ENCODE peak calls at places on chromosomes 12 and 14, in eight cellular contexts. One of them, this sample, is unnamed. For H3K4me1, the result is how much of the 10 kb centered on the place peaks cover.

GRCh38 chr12:110042260-110042659 is 6.1 kb downstream of the C12orf76 start:
- DNase-seq in GM23338: no peak
- DNase-seq in right atrium auricular region: no peak
- DNase-seq in CD4-positive, CD25-positive, alpha-beta regulatory T cell: no peak
- DNase-seq in Panc1: no peak
- DNase-seq in fibroblast of lung: no peak
- DNase-seq in right cardiac atrium: no peak
- DNase-seq in endodermal cell: no peak
- DNase-seq in this sample: no peak

GRCh38 chr14:54653764-54654469 is 87.0 kb downstream of the SAMD4A start:
- DNase-seq in Panc1: no peak
- DNase-seq in fibroblast of lung: peak
- DNase-seq in right atrium auricular region: peak
- DNase-seq in CD4-positive, CD25-positive, alpha-beta regulatory T cell: no peak
- DNase-seq in right cardiac atrium: peak
- DNase-seq in endodermal cell: no peak
- DNase-seq in GM23338: no peak
- DNase-seq in this sample: no peak

GRCh38 chr12:3677609-3678008 is 75.3 kb downstream of the CRACR2A start:
- DNase-seq in fibroblast of lung: no peak
- DNase-seq in right cardiac atrium: no peak
- DNase-seq in CD4-positive, CD25-positive, alpha-beta regulatory T cell: no peak
- DNase-seq in endodermal cell: peak
- DNase-seq in right atrium auricular region: no peak
- DNase-seq in GM23338: no peak
- DNase-seq in Panc1: no peak
- DNase-seq in this sample: no peak

GRCh38 chr12:106080786-106081185 is 58.0 kb downstream of the NUAK1 start:
- DNase-seq in endodermal cell: no peak
- DNase-seq in fibroblast of lung: no peak
- DNase-seq in right atrium auricular region: no peak
- DNase-seq in GM23338: no peak
- DNase-seq in right cardiac atrium: no peak
- DNase-seq in Panc1: no peak
- DNase-seq in CD4-positive, CD25-positive, alpha-beta regulatory T cell: no peak
- DNase-seq in this sample: no peak

GRCh38 chr12:85036241-85036707 is at the start of the genes LRRIQ1 and TSPAN19:
- DNase-seq in fibroblast of lung: peak
- DNase-seq in right atrium auricular region: peak
- DNase-seq in GM23338: peak
- DNase-seq in Panc1: peak
- DNase-seq in endodermal cell: peak
- DNase-seq in right cardiac atrium: peak
- DNase-seq in CD4-positive, CD25-positive, alpha-beta regulatory T cell: no peak
- DNase-seq in this sample: no peak

GRCh38 chr14:92688434-92689375 is 59.7 kb downstream of the LGMN start:
- DNase-seq in right cardiac atrium: peak
- DNase-seq in right atrium auricular region: no peak
- DNase-seq in endodermal cell: no peak
- DNase-seq in CD4-positive, CD25-positive, alpha-beta regulatory T cell: no peak
- DNase-seq in Panc1: no peak
- DNase-seq in GM23338: peak
- DNase-seq in fibroblast of lung: no peak
- DNase-seq in this sample: no peak

GRCh38 chr12:59626382-59626781 is 30.6 kb downstream of the SLC16A7 start:
- DNase-seq in GM23338: no peak
- DNase-seq in right cardiac atrium: no peak
- DNase-seq in endodermal cell: no peak
- DNase-seq in Panc1: no peak
- DNase-seq in fibroblast of lung: peak
- DNase-seq in CD4-positive, CD25-positive, alpha-beta regulatory T cell: no peak
- DNase-seq in right atrium auricular region: no peak
- DNase-seq in this sample: no peak

GRCh38 chr14:85867450-85867849 is 337.5 kb downstream of the FLRT2 start:
- DNase-seq in right cardiac atrium: no peak
- DNase-seq in Panc1: no peak
- DNase-seq in right atrium auricular region: no peak
- DNase-seq in GM23338: peak
- DNase-seq in CD4-positive, CD25-positive, alpha-beta regulatory T cell: no peak
- DNase-seq in endodermal cell: no peak
- DNase-seq in fibroblast of lung: no peak
- DNase-seq in this sample: no peak

DNA sequence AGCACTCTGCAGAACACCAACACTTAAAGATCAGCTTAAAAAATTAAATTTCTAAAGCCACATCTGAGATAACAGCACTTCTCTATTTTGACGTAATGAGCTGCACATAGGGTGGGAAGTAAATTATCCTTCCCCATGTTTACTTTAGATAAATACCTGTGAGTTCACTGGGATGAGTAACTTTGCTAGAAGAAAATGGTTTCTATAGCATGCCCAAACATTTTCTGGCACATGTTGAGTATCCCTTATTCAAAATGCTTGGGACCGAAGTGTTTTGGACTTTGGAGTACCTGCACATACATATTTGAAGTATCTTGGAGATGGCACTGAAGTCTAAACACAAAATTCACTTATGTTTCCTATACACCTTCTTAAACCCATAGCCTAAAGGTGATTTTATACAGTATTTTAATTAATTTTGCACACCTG is 6.6 kb downstream of the SLC38A2 start:
- DNase-seq in right atrium auricular region: no peak
- DNase-seq in Panc1: no peak
- DNase-seq in right cardiac atrium: no peak
- DNase-seq in fibroblast of lung: no peak
- DNase-seq in CD4-positive, CD25-positive, alpha-beta regulatory T cell: no peak
- DNase-seq in endodermal cell: no peak
- DNase-seq in GM23338: no peak
- DNase-seq in this sample: no peak
- H3K4me1 ChIP-seq in right atrium auricular region: half or more
- H3K4me1 ChIP-seq in Panc1: half or more
- H3K4me1 ChIP-seq in right cardiac atrium: under half
- H3K4me1 ChIP-seq in fibroblast of lung: under half
- H3K4me1 ChIP-seq in CD4-positive, CD25-positive, alpha-beta regulatory T cell: half or more
- H3K4me1 ChIP-seq in endodermal cell: under half
- H3K4me1 ChIP-seq in GM23338: under half
- H3K4me1 ChIP-seq in this sample: under half

DNA sequence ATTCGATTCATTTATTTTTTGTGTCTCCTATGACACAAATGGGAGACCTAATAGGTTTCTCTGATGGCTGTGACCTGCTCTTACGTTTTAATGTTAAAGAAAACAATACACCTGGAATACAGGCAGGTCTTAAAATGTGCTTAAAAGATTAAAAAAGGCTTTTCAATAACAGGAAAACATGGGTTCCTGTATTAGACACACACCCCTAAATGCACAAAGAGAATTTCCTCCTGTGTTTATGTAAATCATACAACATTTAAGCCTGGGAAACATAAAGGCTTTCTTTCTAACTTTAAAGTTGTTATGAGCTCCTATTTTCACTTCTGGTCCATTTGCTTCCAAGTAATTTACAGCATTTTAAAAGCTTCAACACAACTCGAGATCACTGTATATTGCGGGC is 191.3 kb downstream of the STXBP6 start:
- DNase-seq in CD4-positive, CD25-positive, alpha-beta regulatory T cell: no peak
- DNase-seq in fibroblast of lung: no peak
- DNase-seq in endodermal cell: no peak
- DNase-seq in right atrium auricular region: no peak
- DNase-seq in Panc1: no peak
- DNase-seq in GM23338: no peak
- DNase-seq in right cardiac atrium: no peak
- DNase-seq in this sample: no peak
- H3K4me3 ChIP-seq in CD4-positive, CD25-positive, alpha-beta regulatory T cell: no peak
- H3K4me3 ChIP-seq in fibroblast of lung: no peak
- H3K4me3 ChIP-seq in endodermal cell: no peak
- H3K4me3 ChIP-seq in right atrium auricular region: no peak
- H3K4me3 ChIP-seq in Panc1: no peak
- H3K4me3 ChIP-seq in GM23338: no peak
- H3K4me3 ChIP-seq in right cardiac atrium: no peak
- H3K4me3 ChIP-seq in this sample: no peak

GRCh38 chr12:25996677-25997076 is 38.2 kb downstream of the RASSF8 start:
- DNase-seq in fibroblast of lung: no peak
- DNase-seq in endodermal cell: no peak
- DNase-seq in right cardiac atrium: no peak
- DNase-seq in CD4-positive, CD25-positive, alpha-beta regulatory T cell: no peak
- DNase-seq in Panc1: no peak
- DNase-seq in right atrium auricular region: no peak
- DNase-seq in GM23338: no peak
- DNase-seq in this sample: no peak
- H3K4me1 ChIP-seq in fibroblast of lung: under half
- H3K4me1 ChIP-seq in endodermal cell: under half
- H3K4me1 ChIP-seq in right cardiac atrium: under half
- H3K4me1 ChIP-seq in CD4-positive, CD25-positive, alpha-beta regulatory T cell: under half
- H3K4me1 ChIP-seq in Panc1: under half
- H3K4me1 ChIP-seq in right atrium auricular region: under half
- H3K4me1 ChIP-seq in GM23338: under half
- H3K4me1 ChIP-seq in this sample: under half

GRCh38 chr12:138898-139534 is 72.4 kb downstream of the IQSEC3 start:
- DNase-seq in CD4-positive, CD25-positive, alpha-beta regulatory T cell: no peak
- DNase-seq in GM23338: peak
- DNase-seq in right atrium auricular region: no peak
- DNase-seq in fibroblast of lung: peak
- DNase-seq in right cardiac atrium: peak
- DNase-seq in Panc1: no peak
- DNase-seq in endodermal cell: peak
- DNase-seq in this sample: no peak
- H3K4me3 ChIP-seq in CD4-positive, CD25-positive, alpha-beta regulatory T cell: no peak
- H3K4me3 ChIP-seq in GM23338: peak
- H3K4me3 ChIP-seq in right atrium auricular region: peak
- H3K4me3 ChIP-seq in fibroblast of lung: no peak
- H3K4me3 ChIP-seq in right cardiac atrium: peak
- H3K4me3 ChIP-seq in Panc1: no peak
- H3K4me3 ChIP-seq in endodermal cell: no peak
- H3K4me3 ChIP-seq in this sample: no peak

GRCh38 chr12:57481671-57482070 is 2.0 kb upstream of the ARHGAP9 start:
- DNase-seq in Panc1: no peak
- DNase-seq in CD4-positive, CD25-positive, alpha-beta regulatory T cell: no peak
- DNase-seq in GM23338: no peak
- DNase-seq in fibroblast of lung: no peak
- DNase-seq in right cardiac atrium: no peak
- DNase-seq in right atrium auricular region: no peak
- DNase-seq in endodermal cell: no peak
- DNase-seq in this sample: no peak

GRCh38 chr12:57479043-57479375 is 657 bp downstream of the ARHGAP9 start:
- DNase-seq in right cardiac atrium: no peak
- DNase-seq in Panc1: no peak
- DNase-seq in fibroblast of lung: no peak
- DNase-seq in CD4-positive, CD25-positive, alpha-beta regulatory T cell: no peak
- DNase-seq in right atrium auricular region: no peak
- DNase-seq in GM23338: no peak
- DNase-seq in endodermal cell: no peak
- DNase-seq in this sample: no peak

GRCh38 chr12:57476993-57477709 is 2.5 kb downstream of the ARHGAP9 start:
- DNase-seq in CD4-positive, CD25-positive, alpha-beta regulatory T cell: no peak
- DNase-seq in endodermal cell: no peak
- DNase-seq in right atrium auricular region: no peak
- DNase-seq in Panc1: no peak
- DNase-seq in fibroblast of lung: no peak
- DNase-seq in right cardiac atrium: no peak
- DNase-seq in GM23338: no peak
- DNase-seq in this sample: no peak

GRCh38 chr12:57477710-57478681 is 1.7 kb downstream of the ARHGAP9 start:
- DNase-seq in right cardiac atrium: no peak
- DNase-seq in Panc1: no peak
- DNase-seq in endodermal cell: peak
- DNase-seq in right atrium auricular region: no peak
- DNase-seq in CD4-positive, CD25-positive, alpha-beta regulatory T cell: peak
- DNase-seq in GM23338: no peak
- DNase-seq in fibroblast of lung: no peak
- DNase-seq in this sample: peak

GRCh38 chr12:57479376-57480115 is at the start of gene ARHGAP9:
- DNase-seq in right atrium auricular region: no peak
- DNase-seq in fibroblast of lung: no peak
- DNase-seq in right cardiac atrium: no peak
- DNase-seq in CD4-positive, CD25-positive, alpha-beta regulatory T cell: peak
- DNase-seq in endodermal cell: no peak
- DNase-seq in Panc1: no peak
- DNase-seq in GM23338: no peak
- DNase-seq in this sample: peak
- H3K4me1 ChIP-seq in right atrium auricular region: under half
- H3K4me1 ChIP-seq in fibroblast of lung: under half
- H3K4me1 ChIP-seq in right cardiac atrium: under half
- H3K4me1 ChIP-seq in CD4-positive, CD25-positive, alpha-beta regulatory T cell: half or more
- H3K4me1 ChIP-seq in endodermal cell: under half
- H3K4me1 ChIP-seq in Panc1: under half
- H3K4me1 ChIP-seq in GM23338: under half
- H3K4me1 ChIP-seq in this sample: half or more

GRCh38 chr14:69004731-69005431 is 25.8 kb upstream of the ACTN1 start:
- DNase-seq in endodermal cell: peak
- DNase-seq in right cardiac atrium: no peak
- DNase-seq in right atrium auricular region: no peak
- DNase-seq in CD4-positive, CD25-positive, alpha-beta regulatory T cell: no peak
- DNase-seq in GM23338: peak
- DNase-seq in fibroblast of lung: no peak
- DNase-seq in Panc1: no peak
- DNase-seq in this sample: no peak
- H3K4me3 ChIP-seq in endodermal cell: no peak
- H3K4me3 ChIP-seq in right cardiac atrium: no peak
- H3K4me3 ChIP-seq in right atrium auricular region: no peak
- H3K4me3 ChIP-seq in CD4-positive, CD25-positive, alpha-beta regulatory T cell: no peak
- H3K4me3 ChIP-seq in GM23338: peak
- H3K4me3 ChIP-seq in fibroblast of lung: no peak
- H3K4me3 ChIP-seq in Panc1: no peak
- H3K4me3 ChIP-seq in this sample: no peak

This sample was measured in effector memory CD4-positive, alpha-beta T cell.